ENCODE peak calls at places on chromosomes 12 and 14, in ten cellular contexts. L, W, V, B, N, F, J, D, A and U are unnamed samples.

GRCh38 chr14:77478029-77478428 is 20.1 kb downstream of the AHSA1 start:
- DNase-seq in L (no peak), W (no peak), V (no peak), B (no peak), N (no peak), F (no peak), J (no peak), D (no peak), A (no peak), U (no peak)

GRCh38 chr14:83975435-83976222 is 1554.3 kb upstream of the FLRT2 start:
- DNase-seq in L (no peak), W (no peak), V (peak), B (peak), N (no peak), F (peak), J (no peak), D (no peak), A (no peak), U (no peak)

GRCh38 chr14:92316937-92317336 is 6.0 kb upstream of the SLC24A4 start:
- DNase-seq in L (no peak), W (no peak), V (no peak), B (no peak), N (no peak), F (no peak), J (peak), D (no peak), A (peak), U (no peak)

GRCh38 chr14:68278568-68279436 is 459.2 kb downstream of the RAD51B start:
- DNase-seq in L (no peak), W (no peak), V (peak), B (no peak), N (peak), F (peak), J (peak), D (no peak), A (no peak), U (no peak)

GRCh38 chr14:39576726-39577125 is 144.5 kb upstream of the FBXO33 start:
- DNase-seq in L (no peak), W (no peak), V (no peak), B (no peak), N (peak), F (no peak), J (peak), D (no peak), A (no peak), U (no peak)

GRCh38 chr12:19306366-19306765 is 132.9 kb upstream of the AEBP2 start:
- DNase-seq in L (no peak), W (no peak), V (no peak), B (no peak), N (no peak), F (no peak), J (no peak), D (no peak), A (no peak), U (no peak)

GRCh38 chr14:36069535-36069900 is 107.0 kb downstream of the PTCSC3 start:
- DNase-seq in L (no peak), W (no peak), V (peak), B (no peak), N (peak), F (peak), J (peak), D (no peak), A (peak), U (no peak)

GRCh38 chr12:13223176-13223806 is 26.8 kb downstream of the EMP1 start:
- DNase-seq in L (no peak), W (no peak), V (peak), B (no peak), N (peak), F (peak), J (peak), D (no peak), A (no peak), U (peak)

GRCh38 chr12:6230321-6231110 is 30.3 kb downstream of the CD9 start:
- DNase-seq in L (peak), W (peak), V (no peak), B (peak), N (peak), F (no peak), J (peak), D (peak), A (peak), U (no peak)

GRCh38 chr14:61607570-61608244 is 87.6 kb upstream of the HIF1A start:
- DNase-seq in L (no peak), W (no peak), V (peak), B (no peak), N (no peak), F (no peak), J (no peak), D (no peak), A (no peak), U (no peak)
- TF ChIP-seq CTCF in L (no peak), W (no peak), V (no peak), B (no peak), N (no peak), F (peak), J (no peak), D (no peak), A (no peak), U (no peak)

GRCh38 chr12:127268121-127268520 is 998.8 kb upstream of the TMEM132C start:
- DNase-seq in L (no peak), W (no peak), V (no peak), B (no peak), N (no peak), F (no peak), J (peak), D (no peak), A (no peak), U (no peak)

GRCh38 chr12:127263621-127264020 is 1003.3 kb upstream of the TMEM132C start:
- DNase-seq in L (no peak), W (no peak), V (peak), B (no peak), N (no peak), F (no peak), J (peak), D (no peak), A (no peak), U (no peak)

GRCh38 chr12:127270193-127270592 is 996.8 kb upstream of the TMEM132C start:
- DNase-seq in L (no peak), W (no peak), V (peak), B (no peak), N (peak), F (peak), J (peak), D (no peak), A (peak), U (peak)

GRCh38 chr12:127262658-127263057 is 1004.3 kb upstream of the TMEM132C start:
- DNase-seq in L (no peak), W (no peak), V (peak), B (no peak), N (no peak), F (no peak), J (no peak), D (no peak), A (no peak), U (no peak)

GRCh38 chr12:127267128-127267527 is 999.8 kb upstream of the TMEM132C start:
- DNase-seq in L (no peak), W (no peak), V (no peak), B (no peak), N (no peak), F (no peak), J (no peak), D (no peak), A (no peak), U (no peak)
- TF ChIP-seq CTCF in L (no peak), W (no peak), V (no peak), B (no peak), N (no peak), F (no peak), J (no peak), D (no peak), A (no peak), U (no peak)

DNA sequence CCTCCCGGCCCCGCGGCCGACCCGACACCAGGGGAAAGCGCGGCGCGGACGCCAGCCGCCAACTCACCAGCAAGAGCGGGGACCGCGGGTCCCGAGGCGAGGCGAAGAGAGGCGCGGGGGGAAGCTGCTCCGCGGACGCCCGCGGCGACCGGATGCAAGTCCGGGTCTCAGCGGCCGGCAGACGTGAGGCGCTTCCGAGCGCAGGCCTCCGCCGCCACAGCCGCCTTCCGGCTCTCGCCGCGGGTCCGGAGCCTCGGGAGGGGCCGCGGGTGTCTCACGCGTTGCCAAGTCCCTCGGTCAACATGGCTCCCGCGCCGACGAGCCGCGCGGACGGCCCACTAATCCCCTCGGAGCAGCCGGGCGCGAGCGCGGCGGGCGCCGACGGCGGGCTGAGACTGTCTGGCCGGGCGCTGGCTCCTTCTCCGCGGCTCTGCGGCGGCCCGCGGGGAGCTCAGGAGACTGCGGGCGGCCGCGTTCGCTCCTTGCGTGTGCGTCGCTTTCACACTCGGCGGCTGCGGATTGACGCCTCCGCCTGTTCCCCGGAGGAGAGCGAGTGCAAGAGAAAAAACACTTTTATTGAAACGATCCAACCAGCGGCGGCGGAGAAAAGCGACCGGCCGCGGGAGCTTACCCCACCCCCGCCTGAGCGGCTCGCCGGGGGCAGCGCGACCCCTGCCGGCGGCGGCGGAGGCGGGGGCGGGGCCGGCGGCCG is at the start of gene CDK17:
- DNase-seq in L (peak), W (peak), V (peak), B (peak), N (peak), F (peak), J (peak), D (peak), A (peak), U (no peak)
- TF ChIP-seq CTCF in L (peak), W (no peak), V (peak), B (peak), N (peak), F (peak), J (peak), D (no peak), A (peak), U (peak)

GRCh38 chr14:37198273-37198598 is 499 bp downstream of the MIPOL1 start:
- DNase-seq in L (no peak), W (no peak), V (no peak), B (no peak), N (no peak), F (no peak), J (no peak), D (no peak), A (no peak), U (no peak)
- TF ChIP-seq CTCF in L (no peak), W (no peak), V (peak), B (no peak), N (no peak), F (no peak), J (no peak), D (no peak), A (no peak), U (no peak)